ENCODE peak calls at places on chromosomes 4 and X, in seven cellular contexts. E, V, Y, D, K, B and Q are unnamed samples.

GRCh38 chrX:152915541-152916241 is 17.8 kb downstream of the ZNF185 start:
- DNase-seq in E (no peak), V (peak), Y (no peak), D (no peak), K (no peak), B (peak), Q (no peak)

GRCh38 chr4:3729188-3729884 is 36.8 kb upstream of the ADRA2C start:
- DNase-seq in E (no peak), V (peak), Y (no peak), D (no peak), K (no peak), B (no peak), Q (peak)

GRCh38 chr4:139857021-139857420 is 191.4 kb downstream of the MGST2 start:
- DNase-seq in E (no peak), V (no peak), Y (no peak), D (peak), K (no peak), B (peak), Q (no peak)

GRCh38 chr4:26788341-26788733 is 72.3 kb upstream of the STIM2 start:
- DNase-seq in E (no peak), V (no peak), Y (no peak), D (no peak), K (no peak), B (no peak), Q (no peak)

GRCh38 chrX:16643160-16643559 is 6.8 kb upstream of the S100G start:
- DNase-seq in E (peak), V (peak), Y (no peak), D (no peak), K (no peak), B (no peak), Q (peak)

GRCh38 chr4:1448589-1449420 is 42.6 kb upstream of the NKX1-1 start:
- DNase-seq in E (no peak), V (no peak), Y (peak), D (no peak), K (no peak), B (no peak), Q (no peak)

GRCh38 chr4:8342651-8343050 is 73.1 kb downstream of the HTRA3 start:
- DNase-seq in E (no peak), V (no peak), Y (no peak), D (no peak), K (no peak), B (peak), Q (no peak)

GRCh38 chr4:138982754-138983153 is 32.8 kb upstream of the NOCT start:
- DNase-seq in E (no peak), V (no peak), Y (no peak), D (no peak), K (no peak), B (no peak), Q (no peak)

GRCh38 chr4:102503831-102504786 is 3.0 kb downstream of the NFKB1 start:
- DNase-seq in E (no peak), V (no peak), Y (no peak), D (peak), K (no peak), B (no peak), Q (no peak)

GRCh38 chr4:138348055-138348454 is 105.9 kb upstream of the SLC7A11 start:
- DNase-seq in E (no peak), V (no peak), Y (no peak), D (no peak), K (no peak), B (no peak), Q (no peak)

GRCh38 chr4:17189322-17189721 is 290.9 kb upstream of the LDB2 start:
- DNase-seq in E (no peak), V (peak), Y (no peak), D (no peak), K (peak), B (no peak), Q (peak)

GRCh38 chr4:77169496-77169895 is 12.5 kb downstream of the CCNG2 start:
- DNase-seq in E (no peak), V (no peak), Y (no peak), D (no peak), K (no peak), B (peak), Q (peak)